ENCODE peak calls at places on chromosomes 7 and 10, in eight cellular contexts. H is HCT116, U is GM23248, Z is neural progenitor cell, I is SK-N-SH, E is OCI-LY7, N is MM.1S, K is hepatocyte. V is an unnamed sample.

GRCh38 chr10:47456794-47457527 is 27.0 kb downstream of the ANXA8 start:
- DNase-seq in H (no peak), U (no peak), Z (no peak), I (no peak), E (no peak), N (no peak), K (no peak), V (no peak)

GRCh38 chr7:43077285-43077684 is 35.2 kb upstream of the HECW1 start:
- DNase-seq in H (no peak), U (no peak), Z (peak; percentile 42), I (no peak), E (no peak), N (no peak), K (no peak), V (peak; percentile 19)

GRCh38 chr10:100774223-100774622 is 28.8 kb downstream of the PAX2 start:
- DNase-seq in H (no peak), U (no peak), Z (no peak), I (no peak), E (no peak), N (no peak), K (no peak), V (no peak)

GRCh38 chr7:159137906-159138305 is 6.8 kb downstream of the VIPR2 start:
- DNase-seq in H (no peak), U (no peak), Z (no peak), I (no peak), E (no peak), N (no peak), K (no peak), V (no peak)

GRCh38 chr10:89337493-89337892 is 9.7 kb downstream of the IFIT3 start:
- DNase-seq in H (peak; percentile 23), U (peak; percentile 64), Z (no peak), I (no peak), E (no peak), N (no peak), K (no peak), V (no peak)

GRCh38 chr7:73738220-73738611 is 386 bp downstream of the ABHD11 start:
- DNase-seq in H (no peak), U (peak; percentile 81), Z (peak; percentile 74), I (peak; percentile 94), E (peak; percentile 78), N (peak; percentile 55), K (peak; percentile 84), V (peak; percentile 78)

GRCh38 chr10:43605850-43606322 is 352 bp upstream of the ZNF485 start:
- DNase-seq in H (no peak), U (no peak), Z (no peak), I (no peak), E (no peak), N (no peak), K (no peak), V (peak; percentile 1)

GRCh38 chr10:97081621-97082235 is 104.0 kb downstream of the SLIT1 start:
- DNase-seq in H (peak; percentile 34), U (peak; percentile 72), Z (peak; percentile 91), I (no peak), E (peak; percentile 63), N (peak; percentile 66), K (peak; percentile 86), V (peak; percentile 93)

GRCh38 chr7:47719675-47720074 is 137.8 kb upstream of the TNS3 start:
- DNase-seq in H (no peak), U (no peak), Z (no peak), I (no peak), E (no peak), N (no peak), K (no peak), V (no peak)

GRCh38 chr10:28180654-28181053 is 122.2 kb downstream of the MPP7 start:
- DNase-seq in H (peak; percentile 69), U (peak; percentile 23), Z (no peak), I (no peak), E (peak; percentile 8), N (no peak), K (no peak), V (no peak)

GRCh38 chr10:55500931-55501559 is 700.0 kb upstream of the PCDH15 start:
- DNase-seq in H (no peak), U (peak; percentile 52), Z (peak; percentile 62), I (peak; percentile 3), E (peak; percentile 10), N (peak; percentile 49), K (peak; percentile 49), V (peak; percentile 84)

GRCh38 chr10:58318346-58318745 is 16.5 kb upstream of the UBE2D1 start:
- DNase-seq in H (no peak), U (peak; percentile 18), Z (no peak), I (no peak), E (no peak), N (no peak), K (no peak), V (no peak)

GRCh38 chr7:35036361-35037171 is 719 bp downstream of the DPY19L1 start:
- DNase-seq in H (no peak), U (peak; percentile 83), Z (peak; percentile 88), I (peak; percentile 80), E (peak; percentile 51), N (peak; percentile 36), K (peak; percentile 74), V (peak; percentile 64)

GRCh38 chr10:70678757-70679489 is 6.6 kb downstream of the ADAMTS14 start:
- DNase-seq in H (no peak), U (peak; percentile 54), Z (no peak), I (peak; percentile 66), E (no peak), N (no peak), K (no peak), V (no peak)

GRCh38 chr7:117323585-117323876 is 673 bp upstream of the WNT2 start:
- DNase-seq in H (no peak), U (no peak), Z (peak; percentile 23), I (no peak), E (no peak), N (no peak), K (no peak), V (peak; percentile 51)

GRCh38 chr10:79111427-79111826 is 42.7 kb downstream of the ZMIZ1 start:
- DNase-seq in H (no peak), U (peak; percentile 84), Z (no peak), I (no peak), E (no peak), N (no peak), K (peak; percentile 52), V (no peak)

GRCh38 chr7:70712942-70713341 is 419.0 kb upstream of the GALNT17 start:
- DNase-seq in H (no peak), U (no peak), Z (no peak), I (no peak), E (no peak), N (no peak), K (no peak), V (no peak)

GRCh38 chr7:111987115-111987826 is 218.9 kb downstream of the DOCK4 start:
- DNase-seq in H (no peak), U (peak; percentile 70), Z (no peak), I (no peak), E (peak; percentile 6), N (no peak), K (no peak), V (no peak)

GRCh38 chr10:113915540-113915939 is 61.1 kb downstream of the NHLRC2 start:
- DNase-seq in H (no peak), U (no peak), Z (no peak), I (no peak), E (no peak), N (no peak), K (no peak), V (no peak)

GRCh38 chr10:29841724-29842649 is 207.2 kb upstream of the SVIL start:
- DNase-seq in H (no peak), U (peak; percentile 33), Z (peak; percentile 16), I (peak; percentile 77), E (no peak), N (no peak), K (peak; percentile 75), V (peak; percentile 56)

GRCh38 chr7:107170051-107170661 is 1.4 kb downstream of the HBP1 start:
- DNase-seq in H (no peak), U (peak; percentile 31), Z (no peak), I (no peak), E (no peak), N (no peak), K (no peak), V (no peak)

GRCh38 chr7:2417981-2418481 is 14.6 kb downstream of the CHST12 start:
- DNase-seq in H (no peak), U (peak; percentile 96), Z (no peak), I (no peak), E (no peak), N (no peak), K (no peak), V (no peak)

DNA sequence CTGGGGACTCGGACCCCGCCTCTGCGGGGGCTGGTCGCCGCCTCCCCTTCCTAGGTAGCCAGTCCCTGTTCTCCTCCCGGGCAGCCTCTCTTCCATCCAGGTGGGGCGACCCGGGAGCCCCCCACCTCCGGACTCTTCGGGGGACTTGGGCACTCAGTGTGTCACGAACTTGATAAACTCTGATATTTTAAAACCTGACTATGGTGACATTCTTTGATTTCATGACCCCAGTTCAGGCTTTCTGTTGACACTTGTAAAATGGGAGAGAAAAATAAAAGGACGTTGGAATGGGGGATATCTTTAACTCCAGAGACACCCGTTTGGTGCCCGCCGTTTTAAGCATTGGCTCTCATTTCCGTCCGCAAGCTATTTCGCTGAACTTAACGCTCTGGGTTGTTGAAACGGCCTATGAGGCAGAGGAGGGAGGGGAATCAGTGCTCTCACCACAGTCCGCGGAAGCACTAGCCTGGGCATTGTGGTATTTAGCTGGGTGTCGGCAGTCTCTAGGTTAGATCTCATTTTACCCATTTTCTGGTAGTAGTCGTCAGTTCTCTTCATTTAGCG is 662 bp downstream of the VPS26A start:
- DNase-seq in H (peak; percentile 26), U (peak; percentile 80), Z (peak; percentile 50), I (peak; percentile 44), E (peak; percentile 57), N (peak; percentile 56), K (peak; percentile 64), V (peak; percentile 69)
- TF ChIP-seq EZH2phosphoT487 in H (no peak), U (no peak), Z (no peak), I (no peak), E (no peak), N (no peak), K (no peak), V (no peak)

GRCh38 chr10:132407846-132408278 is 10.9 kb downstream of the PWWP2B start:
- DNase-seq in H (no peak), U (peak; percentile 23), Z (no peak), I (peak; percentile 55), E (peak; percentile 17), N (no peak), K (peak; percentile 91), V (peak; percentile 91)
- TF ChIP-seq EZH2phosphoT487 in H (no peak), U (no peak), Z (no peak), I (no peak), E (no peak), N (no peak), K (no peak), V (no peak)

DNA sequence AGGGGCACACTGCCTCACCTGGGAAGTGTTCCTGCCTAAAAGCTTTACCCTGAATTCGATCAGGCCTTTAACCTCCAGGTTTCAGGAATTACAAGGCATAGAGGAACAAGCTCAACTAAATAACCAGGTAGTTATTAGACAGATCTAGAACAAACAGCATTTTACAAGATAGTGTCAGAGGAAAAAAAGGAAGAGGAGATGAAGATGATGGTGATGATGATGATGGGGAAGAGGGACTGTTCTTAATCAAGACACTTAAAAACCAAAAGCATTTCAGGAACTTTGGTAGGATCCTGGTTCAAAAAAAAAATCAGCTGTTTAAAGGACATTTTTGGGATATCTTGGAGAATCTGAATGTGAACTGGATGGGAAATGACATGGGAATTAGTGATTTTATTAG is 11.5 kb downstream of the RBM17 start:
- DNase-seq in H (no peak), U (no peak), Z (no peak), I (no peak), E (no peak), N (no peak), K (no peak), V (no peak)
- TF ChIP-seq EZH2phosphoT487 in H (no peak), U (no peak), Z (no peak), I (no peak), E (no peak), N (no peak), K (no peak), V (no peak)

GRCh38 chr10:124741281-124741921 is 2.8 kb downstream of the FAM53B start:
- DNase-seq in H (peak; percentile 50), U (peak; percentile 87), Z (peak; percentile 92), I (peak; percentile 84), E (peak; percentile 87), N (peak; percentile 72), K (peak; percentile 89), V (peak; percentile 92)
- TF ChIP-seq EZH2phosphoT487 in H (no peak), U (no peak), Z (no peak), I (no peak), E (no peak), N (no peak), K (no peak), V (no peak)